ENCODE peak calls at places on chromosomes 6 and 20, in nine cellular contexts. Q, Y, E, R, B, Z, U, V and W are unnamed samples.

GRCh38 chr6:157530126-157530525 is 149.1 kb downstream of the ZDHHC14 start:
- DNase-seq in Q (no peak), Y (peak; percentile 9), E (peak; percentile 37), R (no peak), B (no peak), Z (no peak), U (no peak), V (no peak), W (no peak)

GRCh38 chr6:153367006-153367405 is 235.9 kb upstream of the RGS17 start:
- DNase-seq in Q (no peak), Y (no peak), E (no peak), R (no peak), B (no peak), Z (no peak), U (no peak), V (no peak), W (no peak)

GRCh38 chr6:39430968-39431523 is 108.5 kb upstream of the KCNK16 start:
- DNase-seq in Q (no peak), Y (no peak), E (no peak), R (peak; percentile 75), B (no peak), Z (peak; percentile 67), U (peak; percentile 51), V (peak; percentile 82), W (peak; percentile 1)

GRCh38 chr6:117520603-117521002 is 38.1 kb downstream of the DCBLD1 start:
- DNase-seq in Q (no peak), Y (no peak), E (no peak), R (no peak), B (no peak), Z (no peak), U (no peak), V (no peak), W (no peak)

GRCh38 chr20:58675146-58675584 is 17.4 kb upstream of the NPEPL1 start:
- DNase-seq in Q (no peak), Y (no peak), E (no peak), R (no peak), B (no peak), Z (no peak), U (no peak), V (no peak), W (no peak)

GRCh38 chr20:48703107-48703506 is 124.7 kb downstream of the PREX1 start:
- DNase-seq in Q (no peak), Y (no peak), E (no peak), R (no peak), B (no peak), Z (no peak), U (peak; percentile 52), V (no peak), W (no peak)

GRCh38 chr6:139271056-139271455 is 20.7 kb downstream of the TXLNB start:
- DNase-seq in Q (no peak), Y (no peak), E (no peak), R (no peak), B (no peak), Z (no peak), U (no peak), V (peak; percentile 43), W (peak; percentile 76)

GRCh38 chr6:101393291-101394251 is at the start of gene GRIK2:
- DNase-seq in Q (no peak), Y (peak; percentile 29), E (peak; percentile 80), R (peak; percentile 76), B (peak; percentile 35), Z (no peak), U (peak; percentile 73), V (peak; percentile 41), W (no peak)

GRCh38 chr20:31565699-31566331 is 39.3 kb upstream of the ID1 start:
- DNase-seq in Q (no peak), Y (no peak), E (peak; percentile 29), R (no peak), B (no peak), Z (no peak), U (no peak), V (peak; percentile 50), W (no peak)

GRCh38 chr6:78487401-78487800 is 379.9 kb upstream of the IRAK1BP1 start:
- DNase-seq in Q (no peak), Y (no peak), E (no peak), R (peak; percentile 33), B (no peak), Z (no peak), U (no peak), V (no peak), W (no peak)

GRCh38 chr20:62710886-62711702 is 2.5 kb downstream of the NTSR1 start:
- DNase-seq in Q (no peak), Y (no peak), E (no peak), R (peak; percentile 52), B (peak; percentile 2), Z (no peak), U (no peak), V (peak; percentile 87), W (peak; percentile 86)

GRCh38 chr6:158654498-158654897 is 4.6 kb downstream of the SYTL3 start:
- DNase-seq in Q (no peak), Y (peak; percentile 85), E (peak; percentile 94), R (peak; percentile 88), B (no peak), Z (no peak), U (peak; percentile 35), V (peak; percentile 96), W (peak; percentile 66)

GRCh38 chr6:41768545-41769308 is 11.0 kb downstream of the FRS3 start:
- DNase-seq in Q (no peak), Y (no peak), E (no peak), R (no peak), B (no peak), Z (no peak), U (no peak), V (no peak), W (no peak)

GRCh38 chr6:36827261-36828079 is 11.8 kb downstream of the CPNE5 start:
- DNase-seq in Q (no peak), Y (peak; percentile 92), E (peak; percentile 20), R (peak; percentile 70), B (peak; percentile 50), Z (no peak), U (no peak), V (peak; percentile 97), W (peak; percentile 92)

GRCh38 chr6:75609639-75610590 is 8.2 kb downstream of the SENP6 start:
- DNase-seq in Q (no peak), Y (peak; percentile 35), E (no peak), R (peak; percentile 50), B (no peak), Z (no peak), U (no peak), V (peak; percentile 75), W (no peak)

GRCh38 chr6:97697450-97697849 is 414.4 kb upstream of the MMS22L start:
- DNase-seq in Q (no peak), Y (peak; percentile 2), E (no peak), R (peak; percentile 34), B (no peak), Z (no peak), U (no peak), V (peak; percentile 62), W (no peak)

GRCh38 chr20:53873249-53873642 is 197.1 kb downstream of the BCAS1 start:
- DNase-seq in Q (no peak), Y (no peak), E (no peak), R (no peak), B (no peak), Z (no peak), U (no peak), V (no peak), W (no peak)

GRCh38 chr6:13012271-13012670 is 295.7 kb downstream of the PHACTR1 start:
- DNase-seq in Q (no peak), Y (no peak), E (no peak), R (no peak), B (no peak), Z (no peak), U (peak; percentile 81), V (no peak), W (peak; percentile 35)

GRCh38 chr20:59972037-59972801 is 14.0 kb downstream of the CDH26 start:
- DNase-seq in Q (no peak), Y (no peak), E (no peak), R (no peak), B (no peak), Z (no peak), U (no peak), V (no peak), W (no peak)

GRCh38 chr20:680638-681037 is 5.0 kb upstream of the SCRT2 start:
- DNase-seq in Q (no peak), Y (no peak), E (no peak), R (no peak), B (no peak), Z (no peak), U (no peak), V (no peak), W (no peak)

GRCh38 chr6:158938811-158939254 is 61.2 kb downstream of the RSPH3 start:
- DNase-seq in Q (no peak), Y (no peak), E (no peak), R (peak; percentile 44), B (no peak), Z (no peak), U (no peak), V (no peak), W (no peak)